ENCODE peak calls at places on chromosomes 12 and 14, in seven cellular contexts. W, D, U, E, K, B and I are unnamed samples. For H3K4me1 and H3K9me3, the result is how much of the 10 kb centered on the place peaks cover.

GRCh38 chr12:59737725-59738463 is 142.1 kb downstream of the SLC16A7 start:
- DNase-seq in W (no peak), K (no peak), U (no peak), E (no peak), B (no peak), D (no peak), I (no peak)

GRCh38 chr14:59018460-59018859 is 170.0 kb upstream of the DAAM1 start:
- DNase-seq in B (no peak), K (peak), D (no peak), E (no peak), W (no peak), U (no peak), I (no peak)

GRCh38 chr12:123532808-123533649 is 490 bp downstream of the RILPL1 start:
- DNase-seq in D (peak), E (peak), B (peak), U (peak), K (peak), W (peak), I (no peak)

GRCh38 chr12:26636710-26637328 is 196.2 kb downstream of the ITPR2 start:
- DNase-seq in W (no peak), K (no peak), E (no peak), U (peak), B (no peak), D (peak), I (no peak)

GRCh38 chr12:131675126-131676080 is 35.5 kb upstream of the SFSWAP start:
- DNase-seq in E (no peak), D (no peak), U (no peak), B (no peak), K (peak), W (no peak), I (no peak)

GRCh38 chr12:234891-235415 is 21.0 kb upstream of the SLC6A12 start:
- DNase-seq in U (no peak), W (no peak), K (peak), E (no peak), B (no peak), D (no peak), I (no peak)

GRCh38 chr12:101792046-101792931 is 38.5 kb downstream of the GNPTAB start:
- DNase-seq in W (no peak), K (no peak), D (no peak), B (no peak), U (peak), E (no peak), I (no peak)

GRCh38 chr12:103462675-103463074 is 33.1 kb downstream of the C12orf42 start:
- DNase-seq in E (no peak), U (no peak), W (no peak), K (no peak), B (no peak), D (no peak), I (no peak)

GRCh38 chr12:117850048-117850447 is 118.7 kb downstream of the KSR2 start:
- DNase-seq in B (peak), E (no peak), D (peak), K (peak), U (peak), W (no peak), I (no peak)

GRCh38 chr12:85733984-85734383 is 102.2 kb downstream of the RASSF9 start:
- DNase-seq in K (no peak), U (no peak), D (no peak), W (no peak), B (no peak), E (no peak), I (no peak)

DNA sequence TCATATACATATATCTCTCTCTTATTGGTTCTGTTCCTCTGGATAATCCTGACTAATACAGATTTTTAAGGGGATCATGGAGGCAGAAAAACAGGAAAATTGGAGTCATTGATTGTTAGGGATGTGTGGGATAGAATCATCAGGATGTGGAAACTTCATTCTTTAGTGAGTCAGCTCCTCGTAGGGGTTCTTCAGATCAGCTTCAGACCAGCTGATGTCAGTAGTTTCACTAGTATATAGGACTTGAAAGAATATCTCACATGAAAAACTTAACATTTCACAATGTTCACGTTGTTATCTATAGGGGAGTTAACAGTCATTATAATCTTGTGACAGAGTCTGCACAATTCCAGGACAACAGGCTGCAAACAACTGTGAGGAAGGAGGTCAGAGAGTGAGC is 102.8 kb downstream of the RASSF9 start:
- DNase-seq in U (peak), K (no peak), D (peak), B (no peak), E (no peak), W (no peak), I (no peak)
- H3K27ac ChIP-seq in U (no peak), K (no peak), D (no peak), B (no peak), E (no peak), W (no peak), I (no peak)

GRCh38 chr14:97706814-97707213 is 909.6 kb downstream of the VRK1 start:
- DNase-seq in D (no peak), B (no peak), U (no peak), W (no peak), E (no peak), K (no peak), I (no peak)

GRCh38 chr14:97704316-97704715 is 907.1 kb downstream of the VRK1 start:
- DNase-seq in E (no peak), K (no peak), U (no peak), B (no peak), W (no peak), D (no peak), I (no peak)

GRCh38 chr14:97705107-97705506 is 907.9 kb downstream of the VRK1 start:
- DNase-seq in B (no peak), W (no peak), E (no peak), K (no peak), U (no peak), D (no peak), I (no peak)

GRCh38 chr14:97705976-97706375 is 908.8 kb downstream of the VRK1 start:
- DNase-seq in K (no peak), U (no peak), E (no peak), W (no peak), B (no peak), D (no peak), I (no peak)

GRCh38 chr14:97703006-97703760 is 906.0 kb downstream of the VRK1 start:
- DNase-seq in E (no peak), W (no peak), U (peak), B (no peak), D (no peak), K (peak), I (peak)
- H3K4me1 ChIP-seq in E (under half), W (under half), U (under half), B (under half), D (under half), K (under half), I (half or more)

DNA sequence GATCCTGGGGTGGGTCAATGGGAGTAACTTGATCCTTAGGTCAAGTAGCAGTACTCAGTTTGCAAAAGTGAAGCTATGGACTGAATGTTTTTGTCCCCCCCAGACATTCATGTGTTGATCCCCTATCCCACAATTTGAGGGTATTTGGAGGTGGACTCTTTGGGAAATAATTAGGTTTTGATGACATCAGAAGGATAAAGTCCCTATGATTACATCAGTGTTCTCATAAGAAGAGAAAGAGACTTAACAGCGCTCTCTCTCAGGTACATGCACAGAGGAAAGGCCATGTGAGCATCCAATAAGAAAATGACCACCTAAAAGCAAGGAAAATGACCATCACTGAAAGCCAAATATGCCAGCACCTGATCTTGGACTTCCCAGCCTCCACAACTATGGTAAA is 550.8 kb downstream of the FOXG1 start:
- DNase-seq in E (no peak), K (no peak), U (no peak), B (no peak), W (no peak), D (no peak), I (no peak)
- H3K9me3 ChIP-seq in E (under half), K (under half), U (under half), B (under half), W (under half), D (under half), I (under half)

DNA sequence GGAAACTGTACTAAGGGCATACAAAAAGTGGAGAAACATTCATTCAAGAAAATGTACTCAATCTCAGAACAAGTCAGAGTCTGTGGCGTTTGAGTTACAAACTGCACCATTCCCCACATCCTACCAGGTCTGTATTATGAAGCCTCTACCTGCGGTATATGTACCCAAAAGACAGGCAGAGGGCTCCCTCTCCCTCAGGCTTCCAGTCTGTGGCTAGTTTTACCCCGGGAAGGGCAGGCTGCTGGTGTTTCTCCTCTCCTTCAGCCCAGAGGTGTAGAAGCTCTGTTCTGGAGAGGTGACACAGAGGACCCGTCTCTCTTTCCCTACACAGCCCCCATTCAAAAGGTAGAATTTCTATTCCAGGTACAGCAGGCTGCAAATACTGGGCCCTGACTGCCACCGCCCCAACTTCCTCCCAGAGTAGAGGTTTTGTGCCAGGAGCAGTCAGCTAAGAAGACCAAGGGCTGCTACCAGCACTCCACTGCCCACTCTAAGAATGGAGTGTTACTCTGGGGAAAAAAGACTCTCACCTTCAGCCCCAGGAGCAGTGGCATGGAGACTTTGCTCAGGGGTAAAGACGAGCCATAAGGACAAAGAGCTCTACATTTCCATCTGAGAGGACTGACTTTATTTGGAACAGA is 39.4 kb downstream of the PARP11 start:
- DNase-seq in D (no peak), E (no peak), B (peak), W (no peak), U (no peak), K (peak), I (no peak)
- H3K27ac ChIP-seq in D (no peak), E (no peak), B (no peak), W (no peak), U (no peak), K (no peak), I (no peak)

GRCh38 chr12:62760779-62761178 is 174.2 kb downstream of the PPM1H start:
- DNase-seq in U (no peak), B (no peak), W (no peak), K (no peak), D (peak), E (no peak), I (no peak)
- H3K4me1 ChIP-seq in U (under half), B (under half), W (under half), K (under half), D (under half), E (under half), I (under half)

GRCh38 chr14:42909659-42910058 is 1303.0 kb downstream of the LRFN5 start:
- DNase-seq in K (no peak), D (no peak), B (no peak), U (no peak), W (no peak), E (no peak), I (no peak)

GRCh38 chr14:42911642-42912041 is 1305.0 kb downstream of the LRFN5 start:
- DNase-seq in B (no peak), D (no peak), W (no peak), U (peak), E (no peak), K (no peak), I (no peak)
- H3K9me3 ChIP-seq in B (under half), D (under half), W (under half), U (under half), E (under half), K (under half), I (under half)

DNA sequence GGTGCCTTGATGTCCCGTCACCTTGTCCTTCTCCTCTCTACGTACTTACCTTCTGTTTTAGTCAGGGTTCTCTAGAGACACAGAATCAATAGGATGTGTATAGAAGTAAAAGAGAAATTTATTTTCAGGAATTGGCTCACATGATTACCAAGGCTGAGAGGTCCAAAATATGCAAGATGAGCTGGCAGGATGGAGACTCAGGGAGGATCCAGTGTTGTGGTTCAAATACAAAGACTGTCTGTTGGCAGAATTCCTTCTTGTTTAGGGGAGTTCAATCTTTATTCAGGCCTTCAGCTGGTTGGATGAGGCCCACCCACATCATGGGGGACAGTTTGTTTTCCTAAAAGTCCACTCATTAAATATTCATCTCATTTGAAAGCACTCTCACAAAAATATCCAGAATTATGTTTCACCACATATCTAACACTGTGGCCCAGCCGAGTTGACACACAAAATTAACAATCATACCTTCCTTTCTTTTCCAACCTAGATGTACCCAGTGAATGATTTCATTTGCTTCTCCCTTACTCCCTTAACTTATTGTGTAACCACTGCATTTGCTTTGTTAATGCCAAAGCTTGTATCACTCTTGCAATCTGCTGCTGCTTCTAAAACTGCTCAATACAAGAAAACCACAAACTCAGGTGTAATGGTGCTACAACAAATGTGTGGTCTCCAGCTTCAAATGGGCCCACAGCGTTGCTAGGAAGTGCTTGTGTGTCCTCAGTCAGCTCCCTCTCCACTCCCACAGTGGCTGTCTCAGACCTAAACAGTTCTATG is 195.4 kb upstream of the ARHGAP5 start:
- DNase-seq in E (no peak), K (no peak), D (no peak), U (peak), W (no peak), B (no peak), I (no peak)
- H3K27ac ChIP-seq in E (no peak), K (no peak), D (peak), U (peak), W (no peak), B (no peak), I (no peak)

GRCh38 chr12:50617657-50618056 is 112.9 kb downstream of the DIP2B start:
- DNase-seq in E (no peak), K (no peak), W (no peak), D (no peak), B (no peak), U (no peak), I (no peak)
- H3K4me1 ChIP-seq in E (under half), K (under half), W (half or more), D (half or more), B (under half), U (half or more), I (under half)